ENCODE peak calls at places on chromosomes 6 and 20, in seven cellular contexts. V, H, T, B, Z, K and R are unnamed samples.

GRCh38 chr6:150539568-150539967 is 60.1 kb upstream of the PLEKHG1 start:
- DNase-seq in H (no peak), V (no peak), B (no peak), Z (no peak), K (no peak), T (no peak), R (no peak)

GRCh38 chr20:25273541-25274358 is 25.9 kb downstream of the PYGB start:
- DNase-seq in B (no peak), Z (no peak), V (no peak), K (no peak), H (no peak), T (no peak), R (no peak)

GRCh38 chr6:39301606-39302005 is 12.6 kb downstream of the KCNK17 start:
- DNase-seq in H (no peak), K (no peak), T (no peak), B (peak), V (peak), Z (no peak), R (no peak)

GRCh38 chr6:127586372-127586771 is 9.4 kb downstream of the C6orf58 start:
- DNase-seq in T (no peak), K (no peak), H (no peak), Z (no peak), V (peak), B (peak), R (no peak)

GRCh38 chr20:63908008-63908682 is 13.2 kb downstream of the DNAJC5 start:
- DNase-seq in K (no peak), B (no peak), Z (peak), V (no peak), T (no peak), H (no peak), R (no peak)

GRCh38 chr20:23926941-23927872 is 47.7 kb upstream of the CST5 start:
- DNase-seq in B (no peak), K (peak), Z (no peak), T (no peak), H (no peak), V (no peak), R (no peak)

GRCh38 chr6:106749611-106750010 is 120.2 kb downstream of the QRSL1 start:
- DNase-seq in H (no peak), Z (peak), K (peak), B (peak), V (no peak), T (no peak), R (peak)

GRCh38 chr6:159980474-159980873 is 11.6 kb downstream of the IGF2R start:
- DNase-seq in V (no peak), H (no peak), Z (no peak), K (no peak), B (no peak), T (no peak), R (no peak)

GRCh38 chr6:111844921-111845320 is 28.3 kb downstream of the FYN start:
- DNase-seq in Z (no peak), H (no peak), K (peak), V (peak), T (no peak), B (peak), R (no peak)

GRCh38 chr6:159931112-159931511 is 37.8 kb upstream of the IGF2R start:
- DNase-seq in V (no peak), T (no peak), H (no peak), Z (no peak), K (no peak), B (no peak), R (no peak)

GRCh38 chr6:21748343-21749063 is 155.0 kb downstream of the SOX4 start:
- DNase-seq in K (no peak), V (no peak), Z (no peak), H (no peak), T (no peak), B (peak), R (peak)

GRCh38 chr20:4415281-4415680 is 306.4 kb upstream of the PRND start:
- DNase-seq in T (no peak), V (no peak), B (no peak), H (no peak), K (no peak), Z (no peak), R (no peak)

GRCh38 chr20:50792708-50793574 is 1.9 kb upstream of the BCAS4 start:
- DNase-seq in K (no peak), T (no peak), Z (no peak), B (no peak), V (no peak), H (no peak), R (no peak)

GRCh38 chr6:32882879-32883250 is 28.9 kb downstream of the PSMB9 start:
- DNase-seq in K (no peak), V (no peak), H (no peak), T (no peak), Z (no peak), B (no peak), R (peak)

GRCh38 chr20:37072293-37073196 is 23.3 kb downstream of the RBL1 start:
- DNase-seq in H (no peak), B (no peak), V (no peak), T (no peak), K (peak), Z (no peak), R (no peak)

GRCh38 chr6:157800420-157801237 is 22.4 kb upstream of the SNX9 start:
- DNase-seq in V (no peak), H (no peak), T (no peak), Z (peak), B (no peak), K (no peak), R (peak)
- H3K4ac ChIP-seq in V (no peak), H (no peak), T (no peak), Z (no peak), B (no peak), K (no peak), R (peak)

DNA sequence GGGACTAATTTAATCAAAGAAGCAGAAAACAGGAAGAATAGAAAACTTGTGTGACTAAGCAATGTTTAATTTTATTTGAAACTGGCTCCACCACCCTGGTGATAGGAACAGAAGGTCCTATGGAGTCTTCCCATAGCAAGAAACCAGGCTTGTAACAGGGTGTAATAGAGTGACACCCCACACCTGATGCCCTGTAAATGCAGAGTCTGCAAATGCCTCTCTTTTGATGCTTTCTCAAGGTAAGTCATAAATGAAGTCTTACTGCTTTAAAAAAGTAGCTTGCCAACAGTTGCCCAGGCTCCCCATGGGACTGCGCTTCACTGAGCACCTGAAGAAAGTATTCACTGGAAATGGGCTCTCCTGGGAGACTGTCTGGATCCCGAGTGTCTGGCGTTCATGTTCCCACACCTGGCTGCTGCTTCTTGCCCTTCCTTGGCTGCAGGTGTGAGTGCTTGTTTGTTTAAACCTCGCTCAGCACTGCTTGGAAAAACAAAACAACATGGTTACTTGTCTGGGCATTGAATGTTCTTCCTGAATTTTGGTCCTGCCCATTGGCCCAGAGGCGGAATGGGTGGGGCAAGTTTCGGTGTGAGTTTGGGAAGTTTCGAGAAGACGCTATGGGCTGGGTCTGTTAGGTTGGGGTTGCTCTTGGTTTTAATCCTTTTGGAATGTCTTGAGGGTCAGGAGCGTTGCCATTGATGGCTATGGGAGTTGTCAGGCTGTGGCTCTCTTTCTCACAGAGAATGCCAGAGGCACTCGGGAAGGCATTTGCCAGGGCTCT is 134.7 kb downstream of the LRRC1 start:
- DNase-seq in B (no peak), V (no peak), H (no peak), Z (no peak), T (no peak), K (no peak), R (no peak)
- H3K4ac ChIP-seq in B (no peak), V (no peak), H (no peak), Z (no peak), T (no peak), K (peak), R (no peak)

GRCh38 chr6:110554966-110555460 is 78.6 kb upstream of the SLC22A16 start:
- DNase-seq in K (no peak), H (no peak), Z (no peak), T (no peak), V (no peak), B (no peak), R (no peak)

GRCh38 chr6:110554441-110554840 is 78.0 kb upstream of the SLC22A16 start:
- DNase-seq in V (no peak), Z (no peak), B (no peak), T (no peak), K (no peak), H (no peak), R (no peak)

GRCh38 chr6:110558575-110558974 is 82.2 kb upstream of the SLC22A16 start:
- DNase-seq in V (no peak), Z (no peak), K (no peak), H (no peak), B (no peak), T (no peak), R (no peak)

GRCh38 chr6:110556317-110557115 is 80.1 kb upstream of the SLC22A16 start:
- DNase-seq in K (no peak), Z (no peak), H (no peak), V (no peak), B (no peak), T (no peak), R (no peak)

GRCh38 chr6:110557226-110557625 is 80.8 kb upstream of the SLC22A16 start:
- DNase-seq in T (no peak), K (peak), V (no peak), B (no peak), H (no peak), Z (no peak), R (no peak)
- H3K4ac ChIP-seq in T (no peak), K (no peak), V (no peak), B (no peak), H (no peak), Z (no peak), R (no peak)

GRCh38 chr6:43258180-43258579 is 14.9 kb downstream of the TTBK1 start:
- DNase-seq in V (no peak), B (no peak), Z (no peak), H (no peak), K (no peak), T (no peak), R (no peak)

GRCh38 chr6:43262780-43263313 is 19.6 kb downstream of the TTBK1 start:
- DNase-seq in T (no peak), Z (no peak), B (no peak), H (no peak), V (no peak), K (no peak), R (no peak)

GRCh38 chr6:43262000-43262779 is 18.9 kb downstream of the TTBK1 start:
- DNase-seq in Z (no peak), K (no peak), B (no peak), H (no peak), V (no peak), T (no peak), R (no peak)

GRCh38 chr6:43258807-43259686 is 15.8 kb downstream of the TTBK1 start:
- DNase-seq in K (no peak), H (no peak), B (no peak), V (no peak), Z (no peak), T (no peak), R (no peak)

GRCh38 chr6:43260791-43261190 is 17.5 kb downstream of the TTBK1 start:
- DNase-seq in T (no peak), B (no peak), H (no peak), K (no peak), V (no peak), Z (no peak), R (no peak)
- H3K4ac ChIP-seq in T (no peak), B (no peak), H (no peak), K (no peak), V (no peak), Z (no peak), R (no peak)

GRCh38 chr6:14924126-14925024 is 321.5 kb upstream of the JARID2 start:
- DNase-seq in V (peak), T (peak), K (peak), H (no peak), B (peak), Z (peak), R (peak)
- H3K4ac ChIP-seq in V (no peak), T (no peak), K (no peak), H (no peak), B (no peak), Z (no peak), R (peak)

DNA sequence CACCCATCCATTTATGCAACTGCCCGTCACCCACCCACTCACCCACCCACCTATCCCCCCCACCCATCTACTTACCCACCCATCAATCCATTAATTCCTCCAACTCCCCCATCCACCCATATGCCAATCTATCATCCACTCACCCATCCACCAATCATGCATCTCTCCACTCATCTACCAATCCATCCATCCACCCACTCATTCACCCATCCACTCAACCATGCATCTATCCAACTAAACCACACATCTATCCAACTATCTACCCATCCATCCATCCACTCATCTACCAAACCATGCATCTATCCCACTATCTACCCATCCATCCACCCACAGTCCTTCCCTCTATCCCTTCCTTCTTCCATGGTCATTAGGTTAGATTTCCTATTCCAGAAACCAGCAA is 43.0 kb downstream of the ARHGAP40 start:
- DNase-seq in V (no peak), H (no peak), K (no peak), T (no peak), Z (no peak), B (no peak), R (no peak)
- H3K4ac ChIP-seq in V (no peak), H (no peak), K (no peak), T (no peak), Z (no peak), B (no peak), R (no peak)

GRCh38 chr6:93784794-93785757 is 365.7 kb upstream of the EPHA7 start:
- DNase-seq in K (no peak), T (no peak), B (peak), H (no peak), V (no peak), Z (peak), R (no peak)
- H3K4ac ChIP-seq in K (no peak), T (no peak), B (peak), H (peak), V (no peak), Z (no peak), R (no peak)

GRCh38 chr6:95169790-95170189 is 407.5 kb upstream of the MANEA start:
- DNase-seq in K (no peak), H (no peak), B (no peak), T (no peak), Z (no peak), V (no peak), R (peak)
- H3K4ac ChIP-seq in K (no peak), H (no peak), B (no peak), T (no peak), Z (no peak), V (no peak), R (no peak)

DNA sequence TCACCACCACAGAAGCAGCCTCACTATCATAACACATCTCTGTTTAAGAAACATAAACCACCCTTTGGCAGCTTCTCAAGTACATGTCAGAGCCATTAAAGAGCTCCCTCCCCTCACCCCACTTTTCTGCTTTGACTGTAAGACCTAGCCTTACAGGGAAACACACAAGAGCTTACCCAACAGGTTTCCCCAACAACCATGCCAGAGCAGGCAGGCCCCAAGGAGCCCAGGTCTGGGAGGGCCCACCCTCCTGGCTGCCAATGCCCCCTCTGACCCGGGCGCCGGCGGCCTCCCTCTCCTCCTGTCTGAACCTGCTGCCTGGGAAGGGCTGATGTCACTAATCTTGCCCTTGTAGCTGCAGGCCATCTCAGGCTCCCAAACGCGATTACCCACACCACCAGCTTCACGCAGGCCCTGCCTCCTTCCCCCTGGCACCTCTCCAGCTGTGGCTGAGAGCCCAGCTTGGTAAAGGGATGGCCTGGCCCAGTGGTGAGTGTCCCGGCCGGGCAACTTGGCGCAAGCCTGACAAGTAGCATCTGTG is 402.0 kb downstream of the MAFB start:
- DNase-seq in K (no peak), T (no peak), Z (no peak), H (no peak), B (no peak), V (no peak), R (no peak)
- H3K4ac ChIP-seq in K (no peak), T (no peak), Z (no peak), H (no peak), B (no peak), V (no peak), R (no peak)

DNA sequence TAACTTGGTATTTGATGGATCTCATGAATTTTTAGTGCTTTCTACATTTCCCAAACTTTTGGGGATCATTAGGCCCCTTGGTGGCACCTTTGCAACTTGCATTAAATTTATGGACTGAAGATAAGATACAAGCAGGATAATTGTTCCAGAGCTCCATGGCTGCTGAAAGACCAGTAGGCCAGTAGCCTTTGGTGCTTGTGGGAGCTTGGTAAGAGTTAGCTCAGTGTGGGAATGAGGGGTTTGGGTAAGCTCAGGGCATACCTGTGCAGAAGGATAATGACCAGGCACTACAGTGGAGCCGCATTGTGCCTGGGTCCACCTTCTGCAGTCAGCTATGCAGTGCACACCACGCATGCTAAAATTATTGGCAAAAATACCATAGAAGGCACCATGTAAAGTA is 240.5 kb upstream of the SUPT3H start:
- DNase-seq in Z (no peak), B (no peak), T (no peak), V (no peak), H (no peak), K (no peak), R (no peak)
- H3K4ac ChIP-seq in Z (no peak), B (no peak), T (no peak), V (no peak), H (no peak), K (no peak), R (no peak)